ENCODE peak calls at places on chromosomes 1 and 21, in six cellular contexts. Y is tibial nerve, F is esophagus muscularis mucosa, J is A549, P is astrocyte, V is neural progenitor cell. Z is an unnamed sample.

GRCh38 chr1:21436488-21437340 is 3.2 kb upstream of the NBPF3 start:
- DNase-seq in J (no peak), F (no peak), Y (no peak), V (peak; percentile 62), P (no peak), Z (no peak)

GRCh38 chr1:108034396-108034795 is 69.4 kb upstream of the VAV3 start:
- DNase-seq in P (no peak), F (no peak), J (no peak), V (no peak), Y (no peak), Z (no peak)

GRCh38 chr1:174799136-174799479 is 200.6 kb upstream of the CACYBP start:
- DNase-seq in V (no peak), Y (no peak), F (no peak), J (no peak), P (no peak), Z (no peak)

GRCh38 chr1:185075476-185075875 is 30.1 kb downstream of the RNF2 start:
- DNase-seq in Y (no peak), F (no peak), V (no peak), P (no peak), J (no peak), Z (no peak)

GRCh38 chr1:64569376-64569775 is 99.4 kb downstream of the CACHD1 start:
- DNase-seq in V (no peak), J (no peak), P (no peak), F (no peak), Y (no peak), Z (no peak)

GRCh38 chr1:220906561-220907334 is 27.5 kb downstream of the HLX start:
- DNase-seq in F (no peak), J (peak; percentile 20), V (no peak), P (no peak), Y (no peak), Z (no peak)

GRCh38 chr1:154548028-154548427 is 10.4 kb downstream of the UBE2Q1 start:
- DNase-seq in J (no peak), Y (no peak), F (no peak), P (no peak), V (no peak), Z (no peak)

GRCh38 chr1:28646040-28646439 is 2.4 kb upstream of the RNU11 start:
- DNase-seq in F (no peak), P (no peak), Y (no peak), J (no peak), V (no peak), Z (no peak)

GRCh38 chr1:192747942-192748341 is 60.9 kb upstream of the RGS2 start:
- DNase-seq in J (peak; percentile 21), P (no peak), V (no peak), Y (no peak), F (no peak), Z (no peak)

GRCh38 chr1:234912541-234913312 is 215.9 kb downstream of the TOMM20 start:
- DNase-seq in J (no peak), P (no peak), Y (no peak), V (no peak), F (no peak), Z (peak; percentile 78)

GRCh38 chr1:239719642-239720258 is 333.4 kb downstream of the CHRM3 start:
- DNase-seq in F (no peak), Y (no peak), V (no peak), P (no peak), J (no peak), Z (no peak)

GRCh38 chr21:27772816-27773215 is 805.9 kb upstream of the ADAMTS5 start:
- DNase-seq in P (no peak), F (no peak), V (no peak), J (no peak), Y (no peak), Z (no peak)

GRCh38 chr1:1135339-1136111 is 19.6 kb upstream of the C1orf159 start:
- DNase-seq in F (no peak), Y (no peak), J (no peak), V (peak; percentile 45), P (no peak), Z (no peak)

GRCh38 chr1:66542811-66543767 is 9.1 kb downstream of the SGIP1 start:
- DNase-seq in J (no peak), F (no peak), V (no peak), P (peak; percentile 86), Y (peak; percentile 47), Z (peak; percentile 88)

GRCh38 chr1:228340686-228341449 is 65.8 kb downstream of the TRIM11 start:
- DNase-seq in Y (no peak), J (no peak), P (no peak), F (no peak), V (peak; percentile 42), Z (peak; percentile 16)

GRCh38 chr1:233944596-233944995 is 40.1 kb downstream of the SLC35F3 start:
- DNase-seq in F (no peak), V (no peak), Y (no peak), J (no peak), P (no peak), Z (no peak)

GRCh38 chr1:209696673-209697072 is 8.0 kb upstream of the HSD11B1 start:
- DNase-seq in V (no peak), F (no peak), Y (no peak), J (no peak), P (no peak), Z (no peak)

GRCh38 chr1:203017061-203017460 is 9.2 kb upstream of the PPFIA4 start:
- DNase-seq in P (no peak), J (no peak), Y (no peak), F (no peak), V (no peak), Z (no peak)

GRCh38 chr21:43984905-43985689 is 27.0 kb upstream of the TRAPPC10 start:
- DNase-seq in F (no peak), J (no peak), Y (no peak), V (no peak), P (no peak), Z (no peak)
- H3K4me3 ChIP-seq in F (no peak overlapping the region), J (no peak overlapping the region), Y (no peak overlapping the region), V (no peak overlapping the region), P (no peak overlapping the region), Z (no peak overlapping the region)

GRCh38 chr1:31927661-31927980 is 10.5 kb downstream of the PTP4A2 start:
- DNase-seq in F (no peak), V (no peak), P (no peak), J (no peak), Y (no peak), Z (no peak)

GRCh38 chr1:31926252-31926651 is 11.9 kb downstream of the PTP4A2 start:
- DNase-seq in Y (no peak), J (no peak), F (no peak), V (no peak), P (no peak), Z (no peak)

GRCh38 chr1:31923905-31924304 is 14.3 kb downstream of the PTP4A2 start:
- DNase-seq in V (no peak), Y (no peak), P (no peak), F (no peak), J (no peak), Z (no peak)

GRCh38 chr1:31926846-31927660 is 11.1 kb downstream of the PTP4A2 start:
- DNase-seq in J (no peak), V (peak; percentile 34), F (no peak), P (no peak), Y (no peak), Z (no peak)

GRCh38 chr1:31924839-31925238 is 13.3 kb downstream of the PTP4A2 start:
- DNase-seq in Y (no peak), F (no peak), P (no peak), V (no peak), J (no peak), Z (no peak)
- H3K4me1 ChIP-seq in Y (peaks cover 91% of the 10 kb centered on the region), F (peaks cover 91% of the 10 kb centered on the region), P (peaks cover 5% of the 10 kb centered on the region), V (peaks cover 33% of the 10 kb centered on the region), J (peaks cover 89% of the 10 kb centered on the region), Z (peaks cover 53% of the 10 kb centered on the region)

GRCh38 chr1:156293895-156294294 is 1.6 kb downstream of the GLMP start:
- DNase-seq in V (no peak), J (no peak), Y (no peak), P (no peak), F (no peak), Z (no peak)

GRCh38 chr1:156291226-156292061 is 4.0 kb downstream of the GLMP start:
- DNase-seq in J (peak; percentile 26), F (peak; percentile 96), P (peak; percentile 67), V (peak; percentile 92), Y (peak; percentile 86), Z (peak; percentile 95)

GRCh38 chr1:156289857-156290256 is 5.6 kb downstream of the GLMP start:
- DNase-seq in J (no peak), P (no peak), Y (no peak), F (no peak), V (no peak), Z (no peak)

GRCh38 chr1:156295391-156295947 is at the start of gene GLMP:
- DNase-seq in F (no peak), V (peak; percentile 62), Y (peak; percentile 75), P (peak; percentile 51), J (peak; percentile 64), Z (peak; percentile 77)

DNA sequence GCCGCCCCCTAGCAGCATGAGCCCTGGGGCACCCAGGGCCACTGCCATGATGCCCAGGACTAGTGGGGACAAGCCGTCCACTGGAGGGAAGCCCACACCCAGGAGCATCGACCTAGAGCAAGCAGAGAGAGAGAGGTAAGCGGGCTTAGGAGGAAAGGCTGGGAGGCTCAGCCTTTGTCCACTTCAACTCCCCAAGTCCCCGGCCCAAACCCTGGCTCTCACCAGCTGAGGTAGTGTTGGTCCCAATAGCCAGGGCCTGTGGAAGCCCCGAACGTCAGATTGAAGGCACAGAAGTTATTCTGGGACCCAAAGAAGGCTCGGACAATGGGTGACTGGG is 2.4 kb downstream of the GLMP start:
- DNase-seq in F (no peak), J (no peak), Y (no peak), V (no peak), P (no peak), Z (no peak)
- H3K27ac ChIP-seq in F (no peak overlapping the region), J (no peak overlapping the region), Y (no peak overlapping the region), V (no peak overlapping the region), P (no peak overlapping the region), Z (no peak overlapping the region)

GRCh38 chr1:47432071-47433036 is 5.5 kb upstream of the FOXD2 start:
- DNase-seq in J (peak; percentile 61), P (peak; percentile 30), F (no peak), Y (peak; percentile 94), V (peak; percentile 94), Z (peak; percentile 88)
- H3K4me3 ChIP-seq in J (no peak overlapping the region), P (no peak overlapping the region), F (no peak overlapping the region), Y (peak overlapping the region; percentile 29), V (peak overlapping the region; percentile 43), Z (peak overlapping the region; percentile 8)

DNA sequence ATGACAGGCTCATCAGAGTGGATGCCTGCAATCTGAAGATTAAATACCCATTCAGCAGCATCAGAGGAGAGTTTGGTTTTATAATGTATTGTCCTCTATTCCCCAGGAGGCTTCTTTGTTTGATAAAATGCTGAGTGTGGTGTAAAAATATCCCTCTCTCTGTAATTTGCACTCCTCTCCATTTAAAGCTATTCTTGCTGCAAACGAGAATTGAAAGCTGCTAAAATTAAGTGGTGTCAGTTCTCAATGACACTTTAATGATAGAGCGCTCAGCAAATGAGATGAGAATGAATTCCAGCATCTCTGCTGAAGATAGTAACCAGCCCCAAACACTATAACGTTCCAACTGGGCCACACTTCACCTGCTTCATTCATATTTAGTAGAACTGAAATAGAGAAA is 205.7 kb upstream of the RRP15 start:
- DNase-seq in F (no peak), Y (no peak), P (no peak), V (no peak), J (no peak), Z (no peak)
- H3K4me1 ChIP-seq in F (no peaks in the 10 kb centered on the region), Y (no peaks in the 10 kb centered on the region), P (no peaks in the 10 kb centered on the region), V (peaks cover 17% of the 10 kb centered on the region), J (no peaks in the 10 kb centered on the region), Z (no peaks in the 10 kb centered on the region)

GRCh38 chr1:116490588-116490987 is 80.2 kb downstream of the CD58 start:
- DNase-seq in P (no peak), J (no peak), V (no peak), F (no peak), Y (no peak), Z (no peak)
- H3K27ac ChIP-seq in P (no peak overlapping the region), J (no peak overlapping the region), V (no peak overlapping the region), F (no peak overlapping the region), Y (no peak overlapping the region), Z (no peak overlapping the region)